ENCODE peak calls at places on chromosome 11, in nine cellular contexts. L is IMR-90, D is heart left ventricle, J is heart right ventricle, P is A549, C is kidney, R is dorsolateral prefrontal cortex, F is keratinocyte, E is spleen. A is an unnamed sample.

GRCh38 chr11:126534141-126534805 is 178.8 kb downstream of the ST3GAL4 start:
- DNase-seq in L (no peak), D (no peak), J (no peak), P (no peak), C (no peak), R (no peak), F (no peak), E (no peak), A (no peak)

GRCh38 chr11:133663135-133663534 is 130.8 kb upstream of the OPCML start:
- DNase-seq in L (no peak), D (no peak), J (no peak), P (no peak), C (no peak), R (no peak), F (no peak), E (no peak), A (no peak)

GRCh38 chr11:96390403-96390830 is 604 bp downstream of the JRKL start:
- DNase-seq in L (peak; percentile 30), D (no peak), J (no peak), P (peak; percentile 10), C (no peak), R (no peak), F (no peak), E (no peak), A (no peak)

GRCh38 chr11:35781342-35782171 is 119.0 kb downstream of the TRIM44 start:
- DNase-seq in L (peak; percentile 89), D (no peak), J (no peak), P (peak; percentile 9), C (no peak), R (no peak), F (no peak), E (no peak), A (no peak)

GRCh38 chr11:73295259-73295995 is 12.6 kb upstream of the ARHGEF17 start:
- DNase-seq in L (peak; percentile 91), D (peak; percentile 81), J (peak; percentile 67), P (peak; percentile 73), C (peak; percentile 73), R (no peak), F (no peak), E (peak; percentile 90), A (peak; percentile 82)

GRCh38 chr11:70491696-70492472 is 93.6 kb downstream of the CTTN start:
- DNase-seq in L (no peak), D (peak; percentile 36), J (no peak), P (no peak), C (peak; percentile 73), R (peak; percentile 26), F (no peak), E (peak; percentile 62), A (peak; percentile 2)

GRCh38 chr11:121318848-121319834 is 26.6 kb downstream of the SC5D start:
- DNase-seq in L (peak; percentile 56), D (no peak), J (no peak), P (peak; percentile 26), C (no peak), R (no peak), F (no peak), E (no peak), A (peak; percentile 23)

GRCh38 chr11:99376463-99376862 is 355.7 kb downstream of the CNTN5 start:
- DNase-seq in L (no peak), D (no peak), J (no peak), P (no peak), C (no peak), R (no peak), F (no peak), E (no peak), A (no peak)

GRCh38 chr11:46914363-46914762 is 4.0 kb downstream of the LRP4 start:
- DNase-seq in L (peak; percentile 75), D (no peak), J (no peak), P (no peak), C (no peak), R (no peak), F (no peak), E (no peak), A (peak; percentile 81)

GRCh38 chr11:47215366-47215925 is 672 bp downstream of the DDB2 start:
- DNase-seq in L (no peak), D (no peak), J (no peak), P (no peak), C (no peak), R (no peak), F (no peak), E (no peak), A (no peak)

GRCh38 chr11:2390871-2391662 is 9.5 kb upstream of the TSSC4 start:
- DNase-seq in L (peak; percentile 78), D (no peak), J (no peak), P (peak; percentile 44), C (peak; percentile 90), R (no peak), F (no peak), E (no peak), A (no peak)

GRCh38 chr11:13189561-13190435 is 87.8 kb upstream of the BMAL1 start:
- DNase-seq in L (no peak), D (no peak), J (no peak), P (no peak), C (no peak), R (no peak), F (no peak), E (no peak), A (no peak)

GRCh38 chr11:13135385-13136271 is 126.5 kb downstream of the RASSF10 start:
- DNase-seq in L (peak; percentile 90), D (no peak), J (no peak), P (peak; percentile 24), C (no peak), R (no peak), F (no peak), E (no peak), A (no peak)

GRCh38 chr11:87236368-87236767 is 198.6 kb downstream of the TMEM135 start:
- DNase-seq in L (peak; percentile 35), D (no peak), J (no peak), P (no peak), C (no peak), R (no peak), F (no peak), E (no peak), A (no peak)

GRCh38 chr11:46381836-46382643 is 571 bp downstream of the MDK start:
- DNase-seq in L (no peak), D (no peak), J (peak; percentile 18), P (no peak), C (peak; percentile 85), R (peak; percentile 42), F (no peak), E (peak; percentile 82), A (peak; percentile 15)

GRCh38 chr11:74330065-74330858 is 18.8 kb upstream of the P4HA3 start:
- DNase-seq in L (peak; percentile 80), D (no peak), J (no peak), P (no peak), C (no peak), R (no peak), F (no peak), E (no peak), A (no peak)

DNA sequence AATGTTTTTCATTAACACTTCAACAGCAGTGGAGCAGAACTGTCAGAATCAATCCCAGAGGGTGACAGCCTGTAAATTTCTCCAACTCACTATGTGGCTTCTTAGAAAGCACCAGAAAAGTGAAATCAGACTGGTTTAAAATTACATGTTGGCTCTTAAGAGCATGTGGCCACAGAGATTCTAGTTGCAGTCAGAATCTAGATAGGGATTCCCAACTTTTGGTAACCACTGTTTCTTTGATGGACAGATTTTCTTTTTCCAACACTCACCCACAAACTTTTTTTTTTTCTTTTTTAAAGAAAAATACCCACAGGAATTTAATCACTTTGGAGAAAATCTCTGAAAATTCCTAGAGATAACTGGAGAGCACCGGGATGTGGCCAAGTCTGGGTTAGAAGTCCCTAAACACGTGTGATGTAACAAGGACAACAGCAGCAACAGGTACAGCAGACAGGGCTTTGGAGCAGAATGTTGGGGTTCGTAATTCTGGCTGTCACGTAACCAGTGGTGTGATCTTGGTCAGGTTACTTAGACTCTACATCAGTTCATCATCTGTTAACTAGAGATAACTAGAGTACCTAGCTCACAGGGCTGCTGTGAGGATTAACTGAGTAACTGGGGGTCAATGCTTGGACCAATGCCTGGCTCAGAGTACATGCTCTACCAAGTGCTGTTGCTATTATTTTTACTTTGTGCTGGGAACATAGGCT is 100.1 kb downstream of the NAT10 start:
- DNase-seq in L (peak; percentile 39), D (no peak), J (no peak), P (no peak), C (no peak), R (no peak), F (no peak), E (no peak), A (no peak)
- H3K4me3 ChIP-seq in L (no peak overlapping the region), D (no peak overlapping the region), J (no peak overlapping the region), P (no peak overlapping the region), C (no peak overlapping the region), R (no peak overlapping the region), F (no peak overlapping the region), E (no peak overlapping the region), A (no peak overlapping the region)

DNA sequence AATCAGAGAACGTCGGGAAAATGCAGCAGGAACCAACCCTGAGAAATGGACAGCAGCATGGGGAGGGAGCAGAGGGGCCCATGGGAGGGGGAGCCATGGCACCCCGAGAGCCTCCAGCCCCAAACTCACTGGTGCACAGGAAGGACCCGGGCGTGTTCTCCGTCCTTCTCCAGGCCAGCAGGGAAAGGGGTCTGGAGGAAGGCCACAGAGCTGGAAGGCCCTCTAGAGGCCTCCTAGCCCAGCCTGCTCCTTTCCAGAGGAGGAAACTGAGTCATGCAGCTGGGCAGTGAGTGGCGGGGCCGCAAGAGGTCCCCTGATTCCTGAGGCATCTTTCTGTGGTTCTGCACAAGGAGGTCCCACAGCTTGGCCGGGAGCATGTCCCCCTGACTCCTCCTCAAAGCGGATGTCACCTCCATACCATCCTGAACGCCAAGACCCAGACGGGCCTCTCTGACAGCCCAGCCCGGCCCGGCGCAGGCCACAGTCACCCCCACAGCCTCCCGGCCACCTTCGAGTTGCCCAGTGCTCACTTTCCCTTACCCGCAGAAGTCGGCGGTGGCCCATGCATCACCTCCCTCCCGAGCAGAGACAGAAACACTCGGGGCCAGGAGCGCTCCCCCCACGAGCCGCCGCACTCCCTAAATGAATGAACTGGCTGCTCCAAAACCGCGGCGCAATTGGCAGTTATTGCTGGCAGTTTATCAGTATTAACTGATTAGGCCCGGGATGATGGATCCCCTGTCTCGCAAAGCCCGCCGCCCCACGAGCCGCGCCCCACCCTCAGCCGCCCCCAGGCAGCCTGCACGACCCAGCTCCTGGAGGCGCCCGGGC is 272.6 kb downstream of the BUD13 start:
- DNase-seq in L (no peak), D (no peak), J (no peak), P (no peak), C (no peak), R (no peak), F (no peak), E (no peak), A (peak; percentile 89)
- TF ChIP-seq CTCF in L (no peak), D (no peak), J (no peak), P (no peak), C (no peak), R (no peak), F (no peak), E (no peak), A (peak; percentile 35)

GRCh38 chr11:33500331-33500730 is 200.3 kb downstream of the C11orf91 start:
- DNase-seq in L (peak; percentile 31), D (no peak), J (no peak), P (no peak), C (no peak), R (no peak), F (no peak), E (no peak), A (no peak)
- H3K27ac ChIP-seq in L (no peak overlapping the region), D (no peak overlapping the region), J (no peak overlapping the region), P (no peak overlapping the region), C (no peak overlapping the region), R (no peak overlapping the region), F (no peak overlapping the region), E (no peak overlapping the region), A (no peak overlapping the region)

GRCh38 chr11:124878497-124879228 is 13.4 kb downstream of the ROBO3 start:
- DNase-seq in L (no peak), D (no peak), J (no peak), P (no peak), C (no peak), R (no peak), F (no peak), E (no peak), A (no peak)
- H3K4me3 ChIP-seq in L (no peak overlapping the region), D (no peak overlapping the region), J (no peak overlapping the region), P (no peak overlapping the region), C (no peak overlapping the region), R (no peak overlapping the region), F (no peak overlapping the region), E (no peak overlapping the region), A (no peak overlapping the region)

A was measured in WERI-Rb-1.